ENCODE peak calls at places on chromosomes 2 and 18, in six cellular contexts. One of them, this sample, is unnamed. For H3K36me3, the result is how much of the 10 kb centered on the place peaks cover.

GRCh38 chr2:220736778-220737177 is 835.3 kb downstream of the EPHA4 start:
- DNase-seq in mammary epithelial cell: no peak
- DNase-seq in neuronal stem cell: no peak
- DNase-seq in fibroblast of lung: no peak
- DNase-seq in H1: no peak
- DNase-seq in IMR-90: peak
- DNase-seq in this sample: no peak

GRCh38 chr2:105328281-105329196 is 996 bp downstream of the TGFBRAP1 start:
- DNase-seq in fibroblast of lung: peak
- DNase-seq in neuronal stem cell: no peak
- DNase-seq in H1: no peak
- DNase-seq in IMR-90: peak
- DNase-seq in mammary epithelial cell: peak
- DNase-seq in this sample: peak

GRCh38 chr2:144426981-144427479 is 92.9 kb downstream of the ZEB2 start:
- DNase-seq in H1: no peak
- DNase-seq in IMR-90: peak
- DNase-seq in mammary epithelial cell: peak
- DNase-seq in neuronal stem cell: no peak
- DNase-seq in fibroblast of lung: peak
- DNase-seq in this sample: no peak

GRCh38 chr2:239930871-239931771 is 94.0 kb downstream of the NDUFA10 start:
- DNase-seq in mammary epithelial cell: no peak
- DNase-seq in fibroblast of lung: no peak
- DNase-seq in H1: no peak
- DNase-seq in IMR-90: no peak
- DNase-seq in neuronal stem cell: no peak
- DNase-seq in this sample: peak

GRCh38 chr2:230816735-230817134 is 48.0 kb upstream of the ITM2C start:
- DNase-seq in mammary epithelial cell: no peak
- DNase-seq in neuronal stem cell: no peak
- DNase-seq in fibroblast of lung: no peak
- DNase-seq in H1: no peak
- DNase-seq in IMR-90: no peak
- DNase-seq in this sample: no peak

GRCh38 chr2:178700922-178701342 is 106.3 kb downstream of the TTN start:
- DNase-seq in fibroblast of lung: peak
- DNase-seq in mammary epithelial cell: peak
- DNase-seq in H1: no peak
- DNase-seq in neuronal stem cell: peak
- DNase-seq in IMR-90: peak
- DNase-seq in this sample: peak

GRCh38 chr18:22983175-22983574 is 50.0 kb downstream of the RBBP8 start:
- DNase-seq in neuronal stem cell: no peak
- DNase-seq in fibroblast of lung: peak
- DNase-seq in mammary epithelial cell: no peak
- DNase-seq in IMR-90: peak
- DNase-seq in H1: no peak
- DNase-seq in this sample: peak

GRCh38 chr2:236209535-236209934 is 41.3 kb upstream of the GBX2 start:
- DNase-seq in fibroblast of lung: no peak
- DNase-seq in H1: peak
- DNase-seq in neuronal stem cell: no peak
- DNase-seq in IMR-90: no peak
- DNase-seq in mammary epithelial cell: no peak
- DNase-seq in this sample: no peak

GRCh38 chr2:101446869-101447268 is 28.0 kb downstream of the RFX8 start:
- DNase-seq in neuronal stem cell: no peak
- DNase-seq in mammary epithelial cell: peak
- DNase-seq in IMR-90: peak
- DNase-seq in fibroblast of lung: peak
- DNase-seq in H1: no peak
- DNase-seq in this sample: peak

GRCh38 chr2:109463891-109464290 is 149.9 kb downstream of the SEPTIN10 start:
- DNase-seq in IMR-90: no peak
- DNase-seq in H1: no peak
- DNase-seq in fibroblast of lung: no peak
- DNase-seq in neuronal stem cell: no peak
- DNase-seq in mammary epithelial cell: no peak
- DNase-seq in this sample: no peak

GRCh38 chr2:224585205-224586088 is at the start of gene CUL3:
- DNase-seq in H1: peak
- DNase-seq in neuronal stem cell: peak
- DNase-seq in mammary epithelial cell: peak
- DNase-seq in fibroblast of lung: peak
- DNase-seq in IMR-90: peak
- DNase-seq in this sample: peak

GRCh38 chr2:74952575-74952974 is 5.9 kb upstream of the POLE4 start:
- DNase-seq in IMR-90: no peak
- DNase-seq in fibroblast of lung: no peak
- DNase-seq in mammary epithelial cell: no peak
- DNase-seq in neuronal stem cell: no peak
- DNase-seq in H1: no peak
- DNase-seq in this sample: no peak

GRCh38 chr2:213152065-213152794 is 818 bp upstream of the IKZF2 start:
- DNase-seq in IMR-90: peak
- DNase-seq in fibroblast of lung: peak
- DNase-seq in H1: no peak
- DNase-seq in mammary epithelial cell: peak
- DNase-seq in neuronal stem cell: peak
- DNase-seq in this sample: peak

GRCh38 chr2:196607073-196607472 is 32.4 kb upstream of the CCDC150 start:
- DNase-seq in neuronal stem cell: no peak
- DNase-seq in H1: no peak
- DNase-seq in fibroblast of lung: peak
- DNase-seq in mammary epithelial cell: no peak
- DNase-seq in IMR-90: peak
- DNase-seq in this sample: no peak

GRCh38 chr2:65877331-65877791 is 445.0 kb upstream of the SPRED2 start:
- DNase-seq in IMR-90: peak
- DNase-seq in neuronal stem cell: no peak
- DNase-seq in mammary epithelial cell: peak
- DNase-seq in H1: no peak
- DNase-seq in fibroblast of lung: no peak
- DNase-seq in this sample: no peak

GRCh38 chr2:12948231-12948962 is 231.7 kb downstream of the TRIB2 start:
- DNase-seq in IMR-90: peak
- DNase-seq in fibroblast of lung: no peak
- DNase-seq in H1: no peak
- DNase-seq in mammary epithelial cell: no peak
- DNase-seq in neuronal stem cell: no peak
- DNase-seq in this sample: no peak

GRCh38 chr2:17768894-17769293 is 15.0 kb downstream of the GEN1 start:
- DNase-seq in IMR-90: no peak
- DNase-seq in mammary epithelial cell: no peak
- DNase-seq in neuronal stem cell: no peak
- DNase-seq in fibroblast of lung: no peak
- DNase-seq in H1: no peak
- DNase-seq in this sample: no peak

GRCh38 chr2:197254776-197255521 is 55.6 kb downstream of the ANKRD44 start:
- DNase-seq in neuronal stem cell: no peak
- DNase-seq in IMR-90: no peak
- DNase-seq in mammary epithelial cell: no peak
- DNase-seq in fibroblast of lung: no peak
- DNase-seq in H1: no peak
- DNase-seq in this sample: no peak

GRCh38 chr18:59265246-59266018 is 7.8 kb downstream of the RAX start:
- DNase-seq in IMR-90: no peak
- DNase-seq in mammary epithelial cell: no peak
- DNase-seq in fibroblast of lung: no peak
- DNase-seq in H1: peak
- DNase-seq in neuronal stem cell: no peak
- DNase-seq in this sample: peak

GRCh38 chr18:58314284-58314683 is 270.3 kb downstream of the NEDD4L start:
- DNase-seq in IMR-90: peak
- DNase-seq in neuronal stem cell: no peak
- DNase-seq in mammary epithelial cell: peak
- DNase-seq in H1: no peak
- DNase-seq in fibroblast of lung: peak
- DNase-seq in this sample: peak

GRCh38 chr2:171345971-171346722 is 87.6 kb downstream of the METTL8 start:
- DNase-seq in neuronal stem cell: no peak
- DNase-seq in mammary epithelial cell: no peak
- DNase-seq in H1: no peak
- DNase-seq in IMR-90: no peak
- DNase-seq in fibroblast of lung: no peak
- DNase-seq in this sample: no peak

GRCh38 chr2:74919827-74920226 is 38.6 kb upstream of the POLE4 start:
- DNase-seq in mammary epithelial cell: peak
- DNase-seq in IMR-90: peak
- DNase-seq in H1: peak
- DNase-seq in neuronal stem cell: peak
- DNase-seq in fibroblast of lung: peak
- DNase-seq in this sample: peak

GRCh38 chr18:26470011-26470637 is 78.2 kb downstream of the KCTD1 start:
- DNase-seq in H1: no peak
- DNase-seq in mammary epithelial cell: no peak
- DNase-seq in fibroblast of lung: peak
- DNase-seq in neuronal stem cell: no peak
- DNase-seq in IMR-90: peak
- DNase-seq in this sample: no peak

GRCh38 chr2:190443778-190444481 is 35.8 kb downstream of the MFSD6 start:
- DNase-seq in mammary epithelial cell: peak
- DNase-seq in neuronal stem cell: no peak
- DNase-seq in H1: no peak
- DNase-seq in IMR-90: peak
- DNase-seq in fibroblast of lung: peak
- DNase-seq in this sample: peak

GRCh38 chr18:7755753-7756475 is 188.8 kb downstream of the PTPRM start:
- DNase-seq in fibroblast of lung: peak
- DNase-seq in neuronal stem cell: no peak
- DNase-seq in IMR-90: peak
- DNase-seq in mammary epithelial cell: no peak
- DNase-seq in H1: no peak
- DNase-seq in this sample: no peak

GRCh38 chr2:54644236-54644635 is 79.2 kb upstream of the EML6 start:
- DNase-seq in neuronal stem cell: no peak
- DNase-seq in IMR-90: no peak
- DNase-seq in H1: no peak
- DNase-seq in mammary epithelial cell: no peak
- DNase-seq in fibroblast of lung: no peak
- DNase-seq in this sample: no peak

DNA sequence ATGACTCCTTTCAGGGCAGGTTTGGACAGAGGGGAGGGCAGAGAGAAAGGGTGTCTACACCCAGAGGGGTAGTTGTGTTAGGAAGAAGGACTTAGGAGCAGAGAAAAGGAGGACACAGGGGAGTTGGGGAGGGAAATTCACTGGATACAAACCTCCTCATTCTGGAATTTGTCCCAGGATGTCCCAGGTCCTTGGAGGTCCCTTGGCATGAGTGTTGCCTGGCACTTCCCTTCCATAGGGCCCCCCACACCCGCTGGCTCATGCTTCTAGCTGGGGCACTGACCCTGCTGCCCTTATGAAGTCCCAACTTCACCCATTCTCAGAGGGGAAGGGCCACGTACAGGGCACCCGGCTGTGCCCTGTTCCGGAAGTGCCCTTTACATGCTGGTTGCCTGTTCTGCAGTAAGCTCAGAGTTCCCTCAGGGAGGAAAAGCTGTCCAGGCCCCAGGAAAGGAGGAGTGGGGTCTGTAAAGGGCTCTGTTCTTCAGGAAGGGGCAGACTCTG is 93.6 kb upstream of the SMAD2 start:
- DNase-seq in mammary epithelial cell: no peak
- DNase-seq in neuronal stem cell: no peak
- DNase-seq in fibroblast of lung: no peak
- DNase-seq in H1: no peak
- DNase-seq in IMR-90: no peak
- DNase-seq in this sample: no peak
- H3K36me3 ChIP-seq in mammary epithelial cell: under half
- H3K36me3 ChIP-seq in neuronal stem cell: under half
- H3K36me3 ChIP-seq in fibroblast of lung: under half
- H3K36me3 ChIP-seq in H1: under half
- H3K36me3 ChIP-seq in IMR-90: under half
- H3K36me3 ChIP-seq in this sample: under half

GRCh38 chr2:112633708-112634107 is 12.0 kb upstream of the SLC20A1 start:
- DNase-seq in IMR-90: no peak
- DNase-seq in neuronal stem cell: no peak
- DNase-seq in H1: no peak
- DNase-seq in mammary epithelial cell: no peak
- DNase-seq in fibroblast of lung: no peak
- DNase-seq in this sample: no peak
- H3K27ac ChIP-seq in IMR-90: no peak
- H3K27ac ChIP-seq in neuronal stem cell: no peak
- H3K27ac ChIP-seq in H1: no peak
- H3K27ac ChIP-seq in mammary epithelial cell: no peak
- H3K27ac ChIP-seq in fibroblast of lung: no peak
- H3K27ac ChIP-seq in this sample: no peak

DNA sequence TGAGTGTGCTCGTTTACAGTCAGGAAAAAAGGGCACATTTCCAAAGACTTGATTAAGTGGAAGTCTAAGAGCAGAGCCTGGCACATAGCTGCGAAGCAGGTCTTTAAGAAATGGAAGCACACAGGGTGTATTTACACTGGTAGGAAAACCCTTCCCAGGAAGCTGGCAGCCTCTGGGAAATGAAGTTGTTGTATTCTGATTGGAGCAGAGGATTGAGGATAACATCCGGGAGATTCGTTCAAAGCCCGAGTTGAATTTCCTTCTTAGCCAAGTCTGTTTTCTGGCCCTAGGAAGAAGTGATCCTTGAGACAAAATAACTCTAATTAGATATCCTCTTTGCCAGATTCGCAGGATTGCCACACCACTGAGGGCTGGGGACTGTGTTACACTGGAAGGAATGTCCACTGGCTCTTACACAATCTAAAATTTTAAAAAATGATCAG is 75.9 kb downstream of the ITGB1BP1 start:
- DNase-seq in mammary epithelial cell: no peak
- DNase-seq in H1: no peak
- DNase-seq in fibroblast of lung: peak
- DNase-seq in neuronal stem cell: no peak
- DNase-seq in IMR-90: no peak
- DNase-seq in this sample: peak
- H2AFZ ChIP-seq in mammary epithelial cell: no peak
- H2AFZ ChIP-seq in H1: no peak
- H2AFZ ChIP-seq in fibroblast of lung: no peak
- H2AFZ ChIP-seq in neuronal stem cell: no peak
- H2AFZ ChIP-seq in IMR-90: no peak
- H2AFZ ChIP-seq in this sample: no peak

DNA sequence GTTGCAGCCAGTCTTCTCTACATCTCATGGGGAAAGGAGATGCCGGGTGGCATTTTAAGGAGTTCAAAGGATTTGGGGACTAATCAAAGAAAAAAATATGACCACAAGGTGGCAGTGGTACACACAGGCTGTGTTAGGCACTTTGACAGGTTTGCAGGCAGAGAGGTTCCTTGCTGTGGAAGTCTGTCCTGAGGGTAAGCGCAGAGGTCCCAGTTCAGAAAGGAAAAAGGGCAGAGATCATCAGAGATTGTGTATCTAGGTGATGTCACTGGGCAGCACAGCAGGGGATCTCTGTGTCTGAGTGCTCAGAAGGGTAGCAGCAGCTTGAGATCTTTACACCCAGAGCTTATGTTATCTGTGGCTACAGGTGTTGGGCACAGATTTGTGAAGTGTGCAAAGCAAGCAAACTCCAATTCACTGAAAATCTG is 231.4 kb downstream of the LRRTM1 start:
- DNase-seq in IMR-90: peak
- DNase-seq in mammary epithelial cell: peak
- DNase-seq in H1: no peak
- DNase-seq in neuronal stem cell: peak
- DNase-seq in fibroblast of lung: peak
- DNase-seq in this sample: peak
- H3K36me3 ChIP-seq in IMR-90: under half
- H3K36me3 ChIP-seq in mammary epithelial cell: under half
- H3K36me3 ChIP-seq in H1: under half
- H3K36me3 ChIP-seq in neuronal stem cell: under half
- H3K36me3 ChIP-seq in fibroblast of lung: under half
- H3K36me3 ChIP-seq in this sample: under half

GRCh38 chr2:10982931-10983701 is 71.4 kb downstream of the KCNF1 start:
- DNase-seq in fibroblast of lung: peak
- DNase-seq in neuronal stem cell: no peak
- DNase-seq in IMR-90: peak
- DNase-seq in H1: no peak
- DNase-seq in mammary epithelial cell: no peak
- DNase-seq in this sample: no peak
- H3K27ac ChIP-seq in fibroblast of lung: no peak
- H3K27ac ChIP-seq in neuronal stem cell: no peak
- H3K27ac ChIP-seq in IMR-90: peak
- H3K27ac ChIP-seq in H1: no peak
- H3K27ac ChIP-seq in mammary epithelial cell: no peak
- H3K27ac ChIP-seq in this sample: no peak